ENCODE peak calls at places on chromosomes 13 and 19, in seven cellular contexts. V, R, O, F, T, K and W are unnamed samples.

GRCh38 chr13:74444161-74444571 is 310.0 kb upstream of the KLF12 start:
- DNase-seq in V (no peak), K (no peak), T (peak; percentile 61), O (peak; percentile 46), F (no peak), R (no peak), W (peak; percentile 69)

GRCh38 chr13:76383671-76384461 is 502.3 kb downstream of the KCTD12 start:
- DNase-seq in V (peak; percentile 69), F (no peak), R (no peak), K (peak; percentile 57), T (peak; percentile 92), O (peak; percentile 96), W (no peak)

GRCh38 chr19:17841810-17842662 is 5.7 kb downstream of the JAK3 start:
- DNase-seq in T (peak; percentile 70), V (peak; percentile 72), O (peak; percentile 78), F (peak; percentile 87), K (peak; percentile 46), R (peak; percentile 58), W (peak; percentile 92)

GRCh38 chr13:113084094-113084942 is 21.3 kb upstream of the F7 start:
- DNase-seq in O (no peak), R (no peak), T (no peak), V (no peak), K (no peak), F (peak; percentile 59), W (peak; percentile 26)

GRCh38 chr19:56639217-56639616 is 3.7 kb upstream of the SMIM17 start:
- DNase-seq in T (peak; percentile 10), F (no peak), K (no peak), V (no peak), R (peak; percentile 5), O (peak; percentile 1), W (no peak)

GRCh38 chr13:113531041-113531873 is 40.7 kb upstream of the DCUN1D2 start:
- DNase-seq in O (no peak), T (no peak), R (no peak), V (no peak), F (no peak), K (no peak), W (peak; percentile 48)

GRCh38 chr13:114311908-114312307 is 2.4 kb upstream of the CHAMP1 start:
- DNase-seq in K (no peak), V (no peak), R (no peak), F (no peak), O (peak; percentile 21), T (no peak), W (no peak)

GRCh38 chr19:17721821-17722220 is 2.5 kb downstream of the MAP1S start:
- DNase-seq in T (no peak), O (no peak), K (no peak), R (no peak), F (peak; percentile 79), V (peak; percentile 74), W (no peak)

GRCh38 chr13:34587586-34587985 is 354.5 kb upstream of the NBEA start:
- DNase-seq in F (no peak), O (no peak), R (peak; percentile 1), K (no peak), T (no peak), V (no peak), W (no peak)

GRCh38 chr13:80235131-80235530 is 105.8 kb downstream of the SPRY2 start:
- DNase-seq in T (peak; percentile 47), V (peak; percentile 79), O (no peak), K (no peak), R (peak; percentile 11), F (no peak), W (no peak)

GRCh38 chr13:40103864-40104263 is 448.4 kb downstream of the COG6 start:
- DNase-seq in V (no peak), F (no peak), R (no peak), T (no peak), K (no peak), O (no peak), W (no peak)

GRCh38 chr13:106446011-106446410 is 89.5 kb downstream of the EFNB2 start:
- DNase-seq in R (no peak), V (no peak), T (peak; percentile 84), O (no peak), F (no peak), K (no peak), W (no peak)

GRCh38 chr19:19822148-19822429 is 539 bp upstream of the ZNF506 start:
- DNase-seq in V (no peak), T (no peak), K (no peak), R (peak; percentile 10), O (no peak), F (no peak), W (no peak)

GRCh38 chr13:63367522-63368198 is 1952.0 kb upstream of the PCDH20 start:
- DNase-seq in O (no peak), V (no peak), F (no peak), R (no peak), T (no peak), K (no peak), W (no peak)

GRCh38 chr13:80939581-80939980 is 598.7 kb upstream of the SPRY2 start:
- DNase-seq in F (no peak), O (no peak), V (no peak), K (no peak), T (no peak), R (no peak), W (no peak)

GRCh38 chr19:20250627-20251026 is 83.6 kb downstream of the ZNF486 start:
- DNase-seq in K (no peak), R (no peak), O (no peak), V (no peak), F (no peak), T (no peak), W (no peak)

GRCh38 chr19:38284422-38284821 is 19.6 kb upstream of the C19orf33 start:
- DNase-seq in V (peak; percentile 48), T (no peak), F (peak; percentile 46), R (peak; percentile 28), O (no peak), K (no peak), W (no peak)

GRCh38 chr13:19861762-19862161 is 1.7 kb downstream of the ZMYM5 start:
- DNase-seq in O (no peak), T (no peak), V (no peak), F (no peak), K (no peak), R (no peak), W (no peak)

GRCh38 chr19:48196321-48196761 is 25.9 kb downstream of the ZSWIM9 start:
- DNase-seq in R (no peak), F (no peak), V (no peak), O (no peak), K (peak; percentile 14), T (no peak), W (no peak)

GRCh38 chr19:1274852-1275259 is 474 bp upstream of the FAM174C start:
- DNase-seq in K (no peak), F (no peak), R (no peak), T (no peak), O (no peak), V (no peak), W (no peak)

GRCh38 chr19:23560051-23560450 is 127.0 kb downstream of the ZNF675 start:
- DNase-seq in O (no peak), T (no peak), F (no peak), R (no peak), V (no peak), K (no peak), W (no peak)
- H3K4me3 ChIP-seq in O (no peak overlapping the region), T (no peak overlapping the region), F (no peak overlapping the region), R (no peak overlapping the region), V (no peak overlapping the region), K (no peak overlapping the region), W (no peak overlapping the region)

GRCh38 chr13:50188696-50189095 is 173.5 kb downstream of the KCNRG start:
- DNase-seq in V (no peak), R (no peak), O (no peak), F (no peak), K (no peak), T (no peak), W (no peak)
- TF ChIP-seq CTCF in V (no peak), R (no peak), O (no peak), F (no peak), K (no peak), T (no peak), W (no peak)

DNA sequence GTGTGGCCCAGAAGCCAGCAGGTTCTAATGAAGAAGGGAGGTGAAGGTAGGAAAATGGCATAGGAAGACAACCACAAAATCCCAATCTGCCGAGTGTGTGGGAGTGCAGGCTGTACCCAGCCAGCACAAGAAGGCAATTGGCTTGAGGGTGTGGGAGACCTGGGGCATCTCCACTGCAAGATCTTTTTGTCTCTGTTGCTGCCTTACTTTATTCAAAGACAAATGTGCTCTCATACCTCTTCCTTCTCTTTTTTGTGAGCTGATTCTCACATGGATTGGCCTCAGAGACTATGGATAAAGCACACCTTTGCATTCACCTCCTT is 183.6 kb downstream of the ZNF536 start:
- DNase-seq in F (no peak), V (no peak), R (no peak), O (no peak), T (no peak), K (no peak), W (no peak)
- H3K4me3 ChIP-seq in F (no peak overlapping the region), V (no peak overlapping the region), R (no peak overlapping the region), O (no peak overlapping the region), T (no peak overlapping the region), K (no peak overlapping the region), W (no peak overlapping the region)

GRCh38 chr13:42474954-42475353 is 99.0 kb upstream of the TNFSF11 start:
- DNase-seq in T (peak; percentile 23), R (no peak), F (no peak), O (peak; percentile 39), K (no peak), V (peak; percentile 26), W (no peak)

GRCh38 chr13:42477588-42478190 is 96.3 kb upstream of the TNFSF11 start:
- DNase-seq in T (no peak), K (no peak), V (no peak), F (no peak), R (no peak), O (no peak), W (no peak)

GRCh38 chr13:42484396-42484795 is 89.6 kb upstream of the TNFSF11 start:
- DNase-seq in F (no peak), V (no peak), K (no peak), R (no peak), O (peak; percentile 52), T (peak; percentile 40), W (no peak)

DNA sequence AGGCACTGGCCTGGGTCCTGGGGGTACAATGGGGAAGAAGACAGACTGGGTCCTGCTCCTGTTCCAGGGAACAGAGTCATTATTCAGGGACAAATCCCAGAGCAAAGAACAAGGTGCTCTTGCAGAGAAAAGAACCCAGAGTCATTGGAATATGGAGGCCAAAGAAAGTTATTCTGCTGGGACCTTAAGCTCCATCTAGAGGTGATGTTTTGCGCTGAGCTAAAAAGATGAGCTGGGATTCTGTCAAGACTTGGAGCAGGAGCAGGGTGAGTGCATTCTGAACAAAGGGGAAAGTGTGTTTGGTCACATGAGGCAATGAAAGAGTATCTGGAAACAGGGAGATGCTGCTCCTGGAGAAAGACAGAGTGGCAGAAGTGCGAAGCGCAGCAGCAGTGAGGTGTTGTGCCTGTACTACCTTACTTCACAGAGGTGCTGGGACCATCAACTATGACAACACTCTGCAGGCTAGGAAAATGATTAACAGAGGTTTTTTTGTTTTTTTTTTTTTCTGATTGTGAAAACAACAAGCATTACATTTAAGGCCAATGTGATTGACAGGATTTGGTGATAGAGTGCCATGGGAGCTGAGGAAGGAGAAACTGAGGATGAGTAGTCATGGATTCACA is 95.3 kb upstream of the TNFSF11 start:
- DNase-seq in F (no peak), R (peak; percentile 67), T (no peak), V (peak; percentile 26), K (no peak), O (peak; percentile 57), W (no peak)
- TF ChIP-seq CTCF in F (no peak), R (peak; percentile 42), T (peak; percentile 29), V (peak; percentile 23), K (no peak), O (peak; percentile 70), W (peak; percentile 40)

GRCh38 chr19:50657672-50658437 is 8.6 kb downstream of the C19orf81 start:
- DNase-seq in R (peak; percentile 69), O (peak; percentile 94), V (peak; percentile 98), T (peak; percentile 85), F (peak; percentile 86), K (peak; percentile 98), W (peak; percentile 98)
- H3K4me3 ChIP-seq in R (no peak overlapping the region), O (peak overlapping the region; percentile 60), V (peak overlapping the region; percentile 26), T (no peak overlapping the region), F (peak overlapping the region; percentile 47), K (peak overlapping the region; percentile 8), W (peak overlapping the region; percentile 36)